ENCODE peak calls at places on chromosomes 4 and X, in four cellular contexts. B is pancreas; V is CD8-positive, alpha-beta T cell; F is BE2C. T is an unnamed sample. For H3K4me1 and H3K9me3, the result is how much of the 10 kb centered on the place peaks cover.

GRCh38 chrX:3699841-3700381 is 13.5 kb downstream of the PRKX start:
- DNase-seq in B (no peak), V (no peak), F (no peak), T (no peak)

GRCh38 chr4:38753021-38753806 is 29.6 kb downstream of the TLR10 start:
- DNase-seq in V (no peak), F (peak), B (peak), T (peak)

GRCh38 chr4:167713756-167714155 is 378.6 kb upstream of the ANXA10 start:
- DNase-seq in V (no peak), B (no peak), F (no peak), T (no peak)

GRCh38 chr4:7183161-7183560 is 9.2 kb upstream of the SORCS2 start:
- DNase-seq in V (no peak), B (no peak), F (no peak), T (no peak)

GRCh38 chr4:10295326-10295725 is 161.9 kb downstream of the ZNF518B start:
- DNase-seq in V (no peak), F (no peak), B (no peak), T (no peak)

GRCh38 chr4:42371306-42372063 is 25.8 kb upstream of the SHISA3 start:
- DNase-seq in F (peak), B (no peak), V (no peak), T (peak)

GRCh38 chrX:53318766-53319353 is 37.5 kb upstream of the IQSEC2 start:
- DNase-seq in B (no peak), F (no peak), V (no peak), T (no peak)

GRCh38 chr4:15233626-15234025 is 194.2 kb upstream of the C1QTNF7 start:
- DNase-seq in V (no peak), F (no peak), B (no peak), T (no peak)

GRCh38 chr4:53649357-53649756 is 58.1 kb upstream of the LNX1 start:
- DNase-seq in V (no peak), F (no peak), B (no peak), T (no peak)

GRCh38 chr4:20883231-20883630 is 183.0 kb downstream of the PACRGL start:
- DNase-seq in B (no peak), V (no peak), F (no peak), T (no peak)

GRCh38 chrX:69313622-69314290 is 148.5 kb upstream of the PJA1 start:
- DNase-seq in B (no peak), V (no peak), F (no peak), T (no peak)

GRCh38 chr4:108031427-108032083 is 41.9 kb downstream of the HADH start:
- DNase-seq in F (no peak), B (no peak), V (peak), T (no peak)

GRCh38 chr4:60575336-60575735 is 624.8 kb upstream of the ADGRL3 start:
- DNase-seq in F (no peak), B (no peak), V (no peak), T (no peak)

GRCh38 chrX:9928083-9928482 is 39.1 kb upstream of the CLDN34 start:
- DNase-seq in V (no peak), B (no peak), F (no peak), T (peak)

GRCh38 chr4:153205757-153206156 is 1.5 kb downstream of the TRIM2 start:
- DNase-seq in B (peak), F (no peak), V (no peak), T (peak)

GRCh38 chr4:158782539-158783360 is 13.9 kb downstream of the FNIP2 start:
- DNase-seq in B (no peak), F (no peak), V (no peak), T (no peak)

GRCh38 chr4:146330392-146330791 is 116.1 kb downstream of the REELD1 start:
- DNase-seq in B (no peak), F (no peak), V (no peak), T (no peak)

GRCh38 chr4:160835789-160836188 is 1328.0 kb downstream of the FSTL5 start:
- DNase-seq in F (no peak), V (no peak), B (no peak), T (no peak)

GRCh38 chr4:145909331-145909730 is 29.3 kb downstream of the ZNF827 start:
- DNase-seq in B (peak), F (peak), V (no peak), T (peak)

GRCh38 chrX:109751698-109752097 is 18.6 kb upstream of the ACSL4 start:
- DNase-seq in V (no peak), F (no peak), B (no peak), T (no peak)

GRCh38 chr4:54227261-54228063 is 1.6 kb upstream of the PDGFRA start:
- DNase-seq in F (no peak), V (no peak), B (no peak), T (peak)

GRCh38 chr4:2259036-2259540 is 2.8 kb downstream of the MXD4 start:
- DNase-seq in F (peak), B (peak), V (no peak), T (no peak)

GRCh38 chr4:133130171-133130570 is 18.9 kb upstream of the PCDH10 start:
- DNase-seq in F (no peak), B (no peak), V (no peak), T (no peak)

GRCh38 chr4:119728692-119729593 is 100.3 kb upstream of the PDE5A start:
- DNase-seq in F (no peak), B (no peak), V (no peak), T (no peak)

GRCh38 chr4:71074452-71075299 is 81.2 kb downstream of the DCK start:
- DNase-seq in V (no peak), B (peak), F (no peak), T (no peak)

GRCh38 chr4:55543858-55544257 is 2.9 kb downstream of the CLOCK start:
- DNase-seq in V (no peak), B (no peak), F (no peak), T (no peak)

GRCh38 chr4:17544831-17545234 is 29.9 kb downstream of the CLRN2 start:
- DNase-seq in F (no peak), B (no peak), V (no peak), T (no peak)

GRCh38 chr4:98908182-98908581 is 20.8 kb downstream of the EIF4E start:
- DNase-seq in V (no peak), F (no peak), B (no peak), T (no peak)

GRCh38 chr4:98903963-98904362 is 25.0 kb downstream of the EIF4E start:
- DNase-seq in B (no peak), V (no peak), F (no peak), T (no peak)

GRCh38 chr4:98905297-98905696 is 23.6 kb downstream of the EIF4E start:
- DNase-seq in F (no peak), B (no peak), V (no peak), T (no peak)

GRCh38 chr4:98903561-98903960 is 25.4 kb downstream of the EIF4E start:
- DNase-seq in F (no peak), V (no peak), B (no peak), T (no peak)

GRCh38 chr4:98905834-98906233 is 23.1 kb downstream of the EIF4E start:
- DNase-seq in V (no peak), B (no peak), F (no peak), T (no peak)
- H3K4me1 ChIP-seq in V (under half), B (under half), F (under half), T (under half)

GRCh38 chr4:173528378-173529321 is 1.4 kb downstream of the HAND2 start:
- DNase-seq in B (no peak), F (peak), V (no peak), T (no peak)
- H3K9me3 ChIP-seq in B (under half), F (under half), V (under half), T (under half)

GRCh38 chr4:4755306-4755705 is 104.2 kb upstream of the MSX1 start:
- DNase-seq in V (no peak), B (no peak), F (no peak), T (peak)

GRCh38 chr4:4759233-4759632 is 100.2 kb upstream of the MSX1 start:
- DNase-seq in B (no peak), V (no peak), F (no peak), T (no peak)

GRCh38 chr4:4761128-4761991 is 98.1 kb upstream of the MSX1 start:
- DNase-seq in B (no peak), F (no peak), V (no peak), T (peak)

GRCh38 chr4:4759883-4760282 is 99.6 kb upstream of the MSX1 start:
- DNase-seq in V (no peak), F (no peak), B (no peak), T (no peak)

DNA sequence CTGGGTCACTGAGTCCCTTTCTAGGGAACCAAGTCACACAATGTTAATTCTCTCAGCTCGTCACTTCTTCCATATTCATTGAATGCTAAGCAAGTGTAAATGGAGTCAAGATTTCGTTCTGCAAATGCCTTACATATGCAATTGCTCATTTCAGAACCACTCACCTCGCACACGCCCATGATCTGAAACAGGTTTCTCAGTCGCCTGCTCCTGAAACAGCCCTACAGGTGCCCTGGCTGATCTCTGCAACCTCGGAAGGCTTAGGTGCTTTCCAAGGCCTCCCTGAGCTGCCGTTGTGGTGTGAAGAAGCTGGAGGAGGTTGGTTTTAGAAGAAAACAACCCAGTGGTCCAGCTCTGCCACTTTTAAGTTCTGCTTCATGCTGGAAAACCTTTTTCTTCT is 100.8 kb upstream of the MSX1 start:
- DNase-seq in B (no peak), F (no peak), V (no peak), T (no peak)
- H3K4me1 ChIP-seq in B (under half), F (under half), V (under half), T (under half)

DNA sequence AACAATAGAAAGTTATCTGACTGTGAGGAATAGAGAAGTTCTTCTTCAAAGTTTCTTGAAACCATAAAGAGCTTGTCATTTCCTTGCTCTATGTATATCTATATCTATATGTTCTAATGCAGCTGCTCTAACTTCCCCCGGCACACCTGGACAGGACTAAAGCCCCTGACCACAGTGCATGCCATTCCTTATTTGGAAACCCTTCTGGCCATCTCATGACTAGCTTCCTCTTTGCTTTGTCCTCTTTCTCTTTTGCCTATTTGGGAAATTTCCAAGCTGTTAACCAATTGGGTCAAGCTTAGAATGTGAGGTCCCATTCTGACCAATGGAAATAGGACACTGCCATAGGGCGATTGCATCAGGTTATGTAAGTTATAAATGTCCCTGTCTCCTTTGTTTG is 1481.1 kb downstream of the STIM2 start:
- DNase-seq in V (no peak), F (no peak), B (no peak), T (no peak)
- H3K9me3 ChIP-seq in V (under half), F (under half), B (under half), T (under half)

GRCh38 chr4:110621839-110622751 is 782 bp downstream of the PITX2 start:
- DNase-seq in V (no peak), F (no peak), B (no peak), T (no peak)
- H3K4me1 ChIP-seq in V (under half), F (under half), B (under half), T (under half)

DNA sequence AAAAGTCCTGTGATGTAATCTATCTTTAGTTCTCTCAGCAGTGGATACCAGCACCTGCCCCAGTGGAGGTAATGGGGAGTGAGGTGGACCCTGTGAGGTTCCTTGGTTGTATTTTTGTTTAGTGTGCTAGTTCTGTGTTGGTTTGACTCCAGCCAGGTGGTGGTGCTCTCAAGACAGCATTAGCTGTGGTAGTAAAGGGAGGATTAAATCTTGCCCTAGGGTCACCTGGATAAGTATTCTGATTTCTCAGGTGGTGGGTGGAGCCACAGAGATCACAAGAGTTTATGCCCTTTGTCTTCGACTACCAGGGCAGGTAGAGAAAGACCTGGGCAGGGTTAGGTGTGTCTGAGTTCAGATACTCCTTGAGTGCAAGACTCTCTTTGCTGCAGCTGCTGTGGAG is 176.3 kb upstream of the EDA2R start:
- DNase-seq in B (no peak), F (no peak), V (no peak), T (no peak)
- H3K9me3 ChIP-seq in B (under half), F (under half), V (under half), T (under half)

GRCh38 chrX:40088299-40088625 is 9.5 kb downstream of the BCOR start:
- DNase-seq in B (no peak), V (no peak), F (no peak), T (peak)

GRCh38 chrX:40087574-40088298 is 10.0 kb downstream of the BCOR start:
- DNase-seq in F (no peak), B (no peak), V (no peak), T (no peak)

GRCh38 chrX:40085714-40086113 is 12.0 kb downstream of the BCOR start:
- DNase-seq in V (no peak), F (no peak), B (peak), T (no peak)

GRCh38 chrX:40085086-40085551 is 12.6 kb downstream of the BCOR start:
- DNase-seq in F (no peak), V (no peak), B (peak), T (peak)

DNA sequence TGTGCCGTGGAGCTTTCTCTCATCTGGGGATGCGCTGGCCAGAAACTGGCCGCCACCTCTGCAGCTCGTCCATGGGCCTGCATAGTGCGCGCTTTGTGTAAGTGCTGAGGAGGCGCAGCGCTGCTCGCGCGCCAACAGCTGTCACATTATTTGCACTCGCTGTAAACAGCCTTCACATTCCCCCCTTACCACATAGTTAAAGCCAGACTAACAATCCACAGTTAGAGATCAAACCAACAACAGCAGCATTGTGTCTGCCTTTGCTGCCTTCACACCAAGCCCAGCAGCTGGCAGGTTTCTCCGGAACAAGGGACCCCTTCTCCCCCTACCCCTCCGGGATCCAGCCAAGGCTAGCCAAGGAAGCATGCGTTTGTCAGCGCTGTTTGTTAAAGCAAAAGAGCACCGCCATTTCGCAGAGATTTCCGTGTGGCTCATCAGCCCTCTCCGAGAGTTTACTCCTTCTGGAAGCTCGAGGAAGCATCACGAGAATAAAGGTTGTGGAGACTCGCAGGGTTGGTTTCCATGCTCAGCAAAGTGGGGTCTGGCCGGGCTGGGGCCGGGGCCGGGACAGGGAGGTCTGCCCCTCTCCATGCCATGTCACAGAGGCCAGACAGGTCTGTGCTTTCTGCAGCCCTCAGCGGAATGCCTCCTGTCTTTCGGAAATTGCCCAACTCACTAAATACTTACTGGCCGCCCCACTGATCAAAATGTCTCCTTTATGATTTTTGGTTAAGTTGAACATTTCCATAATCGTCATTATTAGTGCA is 11.0 kb downstream of the BCOR start:
- DNase-seq in F (no peak), V (no peak), B (peak), T (no peak)
- H3K4me1 ChIP-seq in F (under half), V (half or more), B (under half), T (half or more)

GRCh38 chr4:386708-387105 is 49.1 kb downstream of the ZNF141 start:
- DNase-seq in F (no peak), V (no peak), B (no peak), T (no peak)
- H3K9me3 ChIP-seq in F (under half), V (half or more), B (under half), T (under half)

GRCh38 chr4:94469221-94469784 is 17.6 kb downstream of the PDLIM5 start:
- DNase-seq in V (no peak), F (no peak), B (no peak), T (no peak)
- H3K4me1 ChIP-seq in V (under half), F (under half), B (half or more), T (under half)

GRCh38 chr4:30973993-30974392 is 253.8 kb downstream of the PCDH7 start:
- DNase-seq in B (no peak), V (no peak), F (no peak), T (no peak)
- H3K9me3 ChIP-seq in B (under half), V (under half), F (under half), T (under half)